ENCODE peak calls at places on chromosomes 4 and X, in four cellular contexts. F, G, J and S are unnamed samples. For H3K4me1 and H3K9me3, the result is how much of the 10 kb centered on the place peaks cover.

GRCh38 chrX:149910178-149910695 is 19.1 kb upstream of the HSFX4 start:
- DNase-seq in J (peak), G (no peak), F (no peak), S (no peak)

GRCh38 chr4:67447873-67448272 is 97.4 kb downstream of the CENPC start:
- DNase-seq in F (no peak), J (no peak), G (no peak), S (no peak)

GRCh38 chr4:85102606-85103005 is 136.1 kb upstream of the WDFY3 start:
- DNase-seq in F (no peak), J (no peak), G (no peak), S (no peak)

GRCh38 chrX:101415180-101416130 is 7.4 kb downstream of the HNRNPH2 start:
- DNase-seq in F (no peak), G (peak), J (peak), S (no peak)

GRCh38 chr4:25032126-25032525 is 1.4 kb upstream of the LGI2 start:
- DNase-seq in F (no peak), G (no peak), J (no peak), S (no peak)

GRCh38 chr4:138861130-138861529 is 154.5 kb upstream of the NOCT start:
- DNase-seq in F (no peak), J (no peak), G (no peak), S (no peak)

GRCh38 chrX:23901065-23901464 is 6.7 kb downstream of the APOO start:
- DNase-seq in G (peak), F (no peak), J (no peak), S (no peak)

GRCh38 chr4:1975391-1975801 is 33.4 kb downstream of the NELFA start:
- DNase-seq in F (no peak), G (no peak), J (no peak), S (no peak)

GRCh38 chr4:55075823-55076418 is 49.5 kb downstream of the KDR start:
- DNase-seq in J (no peak), F (no peak), G (no peak), S (no peak)

GRCh38 chr4:8393593-8394038 is 46.9 kb downstream of the ACOX3 start:
- DNase-seq in J (no peak), G (peak), F (no peak), S (peak)

GRCh38 chrX:66638591-66639500 is at the start of gene EDA2R:
- DNase-seq in J (peak), F (no peak), G (peak), S (peak)

GRCh38 chr4:3468154-3468553 is 5.0 kb downstream of the DOK7 start:
- DNase-seq in F (no peak), J (no peak), G (no peak), S (no peak)

GRCh38 chrX:2889045-2889605 is 40.0 kb downstream of the ARSD start:
- DNase-seq in G (no peak), F (no peak), J (no peak), S (no peak)

GRCh38 chr4:173827707-173828106 is 297.7 kb upstream of the HAND2 start:
- DNase-seq in J (no peak), G (no peak), F (no peak), S (no peak)

GRCh38 chrX:54540289-54540688 is 10.3 kb downstream of the GNL3L start:
- DNase-seq in G (no peak), J (no peak), F (no peak), S (no peak)

GRCh38 chr4:4866124-4866832 is 6.8 kb downstream of the MSX1 start:
- DNase-seq in G (no peak), F (no peak), J (peak), S (no peak)

GRCh38 chrX:132488092-132488749 is 617 bp downstream of the MBNL3 start:
- DNase-seq in J (no peak), F (no peak), G (peak), S (no peak)

GRCh38 chr4:184420881-184421416 is 53.4 kb downstream of the IRF2 start:
- DNase-seq in J (no peak), F (no peak), G (no peak), S (no peak)

GRCh38 chr4:174538123-174538875 is 16.0 kb upstream of the HPGD start:
- DNase-seq in G (no peak), J (no peak), F (no peak), S (no peak)

GRCh38 chrX:2320580-2321327 is 180.0 kb downstream of the DHRSX start:
- DNase-seq in F (no peak), G (peak), J (peak), S (peak)

GRCh38 chr4:82382756-82383155 is 9.0 kb upstream of the HNRNPD start:
- DNase-seq in J (no peak), G (no peak), F (no peak), S (no peak)

GRCh38 chrX:133151320-133151719 is 54.4 kb upstream of the USP26 start:
- DNase-seq in F (no peak), G (peak), J (no peak), S (no peak)

GRCh38 chrX:124216396-124217124 is 115.9 kb upstream of the TEX13D start:
- DNase-seq in G (no peak), J (no peak), F (no peak), S (no peak)

GRCh38 chr4:65623509-65623908 is 46.8 kb downstream of the EPHA5 start:
- DNase-seq in G (no peak), J (no peak), F (no peak), S (no peak)

GRCh38 chr4:27791640-27792039 is 931.0 kb downstream of the STIM2 start:
- DNase-seq in G (no peak), F (no peak), J (no peak), S (no peak)

GRCh38 chrX:71599965-71600364 is 18.3 kb downstream of the CXCR3 start:
- DNase-seq in G (no peak), J (no peak), F (no peak), S (no peak)

GRCh38 chrX:97790850-97791249 is 907.1 kb downstream of the RPA4 start:
- DNase-seq in G (no peak), F (no peak), J (no peak), S (no peak)

GRCh38 chrX:3143043-3143799 is 102.0 kb downstream of the ARSF start:
- DNase-seq in F (no peak), G (no peak), J (no peak), S (no peak)

GRCh38 chr4:23373269-23373668 is 516.6 kb downstream of the PPARGC1A start:
- DNase-seq in F (no peak), J (peak), G (peak), S (peak)

GRCh38 chr4:152935138-152935537 is 985 bp upstream of the FHDC1 start:
- DNase-seq in F (peak), J (no peak), G (peak), S (peak)

GRCh38 chr4:8739820-8740665 is 131.6 kb downstream of the HMX1 start:
- DNase-seq in F (peak), J (no peak), G (no peak), S (peak)

DNA sequence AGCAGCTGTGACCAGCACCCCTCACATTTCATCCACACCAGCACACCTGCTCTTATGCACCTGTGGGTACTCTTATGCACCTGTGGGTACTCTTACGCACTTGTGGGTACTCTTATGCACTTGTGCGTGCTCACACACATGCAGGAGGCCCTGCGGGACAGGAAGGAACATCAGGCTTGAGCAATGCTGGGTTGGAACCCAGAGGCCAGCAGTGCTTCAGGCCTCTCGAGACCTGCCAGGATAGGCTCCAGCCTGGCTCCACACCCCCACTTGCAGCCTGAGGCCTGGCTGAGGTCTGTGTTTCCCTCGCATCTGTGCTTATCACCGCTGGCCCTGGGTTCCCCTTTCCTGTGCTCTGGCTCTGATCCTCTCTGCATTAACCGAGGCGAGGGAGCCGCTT is 34.7 kb downstream of the SORCS2 start:
- DNase-seq in F (no peak), G (no peak), J (no peak), S (peak)
- H3K4me1 ChIP-seq in F (under half), G (under half), J (under half), S (under half)

GRCh38 chr4:165718660-165719059 is 154.4 kb upstream of the TLL1 start:
- DNase-seq in F (no peak), G (no peak), J (no peak), S (no peak)

GRCh38 chr4:165714650-165715049 is 158.4 kb upstream of the TLL1 start:
- DNase-seq in G (no peak), J (no peak), F (no peak), S (no peak)

GRCh38 chr4:165715211-165715610 is 157.8 kb upstream of the TLL1 start:
- DNase-seq in F (no peak), J (no peak), G (no peak), S (no peak)

GRCh38 chr4:165715989-165716388 is 157.0 kb upstream of the TLL1 start:
- DNase-seq in F (no peak), J (no peak), G (no peak), S (no peak)

GRCh38 chr4:165716472-165716871 is 156.6 kb upstream of the TLL1 start:
- DNase-seq in J (no peak), F (no peak), G (no peak), S (no peak)
- H3K9me3 ChIP-seq in J (under half), F (under half), G (under half), S (under half)

DNA sequence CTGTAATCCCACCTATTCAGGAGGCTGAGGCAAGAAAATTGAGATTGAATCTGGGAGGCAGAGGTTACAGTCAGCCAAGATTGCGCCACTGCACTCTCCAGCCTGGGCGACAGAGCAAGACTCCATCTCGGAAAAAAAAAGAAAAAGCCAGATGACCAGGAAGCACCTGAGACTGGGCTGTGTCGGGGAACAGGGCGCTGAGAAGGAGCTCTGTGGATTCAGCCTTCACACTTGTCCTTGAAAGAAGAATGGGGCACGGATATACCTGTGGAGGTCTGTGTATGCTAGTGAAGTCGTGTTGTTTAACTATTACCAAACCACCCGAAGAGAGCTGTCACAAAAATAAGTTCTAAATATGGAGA is 39.3 kb upstream of the TADA2B start:
- DNase-seq in F (no peak), J (no peak), G (no peak), S (no peak)
- H3K27ac ChIP-seq in F (peak), J (no peak), G (no peak), S (no peak)

GRCh38 chrX:78307665-78308064 is 19.7 kb downstream of the CYSLTR1 start:
- DNase-seq in J (no peak), G (no peak), F (no peak), S (no peak)

GRCh38 chrX:78314561-78314960 is 12.8 kb downstream of the CYSLTR1 start:
- DNase-seq in F (no peak), G (no peak), J (no peak), S (no peak)

GRCh38 chrX:78316310-78316709 is 11.1 kb downstream of the CYSLTR1 start:
- DNase-seq in J (no peak), F (no peak), G (no peak), S (no peak)

GRCh38 chrX:78315745-78316144 is 11.7 kb downstream of the CYSLTR1 start:
- DNase-seq in J (no peak), F (no peak), G (no peak), S (no peak)

DNA sequence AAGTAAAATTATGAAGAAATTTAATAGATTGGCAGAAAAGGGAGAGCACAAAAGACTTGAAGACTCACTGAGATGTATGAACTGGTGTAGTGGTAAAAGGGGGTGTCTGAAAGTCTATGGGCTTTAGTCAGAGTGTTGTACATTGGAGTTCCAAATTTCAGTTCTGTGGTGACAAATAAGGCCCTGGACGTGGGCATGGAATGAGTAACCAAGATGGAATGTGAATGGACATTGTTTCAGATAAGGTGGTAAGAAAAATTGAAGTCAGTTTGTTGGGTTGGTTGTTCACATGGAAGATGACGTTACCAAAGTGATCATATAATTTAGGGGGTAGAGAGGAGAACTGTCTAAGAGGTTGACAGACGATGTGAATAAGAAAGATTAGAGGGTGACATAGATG is 13.9 kb downstream of the CYSLTR1 start:
- DNase-seq in J (no peak), F (no peak), G (no peak), S (no peak)
- H3K4me1 ChIP-seq in J (under half), F (under half), G (under half), S (under half)

GRCh38 chr4:94640151-94640550 is 117.6 kb upstream of the BMPR1B start:
- DNase-seq in G (no peak), J (no peak), F (no peak), S (no peak)
- H3K9me3 ChIP-seq in G (under half), J (under half), F (under half), S (under half)

DNA sequence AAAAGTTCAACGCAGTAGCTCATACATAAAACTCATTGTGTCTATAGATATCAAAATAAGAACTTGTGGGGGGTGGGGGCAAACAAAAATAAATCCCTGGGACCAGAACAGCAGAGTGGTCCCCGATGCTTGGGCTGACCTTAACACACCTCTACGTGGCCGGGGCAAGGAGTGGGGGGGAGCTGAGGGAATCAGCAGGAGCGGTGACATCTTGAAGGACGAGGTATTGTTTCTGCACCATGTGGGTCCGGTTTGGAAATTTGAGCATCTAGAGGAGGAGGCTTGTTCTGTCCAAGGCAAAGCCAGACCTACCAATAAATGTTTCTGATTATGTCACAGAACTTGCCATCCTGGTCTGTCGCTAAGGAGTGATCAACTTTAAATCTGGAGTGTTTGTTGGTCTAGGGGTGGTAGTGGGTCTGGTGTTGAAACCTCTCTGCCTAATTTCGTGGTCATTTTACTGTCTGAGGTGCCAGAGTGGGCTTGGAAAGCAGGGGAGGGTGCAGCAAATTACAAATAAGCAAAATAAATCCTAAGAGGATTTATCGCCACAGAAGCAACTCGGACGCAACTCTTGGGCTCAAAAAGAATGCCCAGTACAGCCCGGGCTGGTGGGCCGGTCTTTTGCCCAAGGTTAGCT is 776 bp upstream of the RAPGEF2 start:
- DNase-seq in G (no peak), J (peak), F (no peak), S (no peak)
- H3K27ac ChIP-seq in G (peak), J (peak), F (peak), S (peak)